ENCODE peak calls at places on chromosomes 7 and 10, in eight cellular contexts. J, L, R, F, S, U, O and P are unnamed samples.

GRCh38 chr7:87934699-87935372 is 785 bp downstream of the ADAM22 start:
- DNase-seq in R (peak; percentile 36), J (peak; percentile 14), F (peak; percentile 10), U (peak; percentile 18), S (no peak), L (no peak), O (peak; percentile 11), P (no peak)

GRCh38 chr10:107144490-107144889 is 20.0 kb downstream of the SORCS1 start:
- DNase-seq in O (no peak), S (no peak), F (no peak), J (no peak), R (no peak), L (no peak), U (no peak), P (no peak)

GRCh38 chr7:18834574-18835361 is 282.7 kb downstream of the TWIST1 start:
- DNase-seq in F (peak; percentile 18), S (no peak), R (no peak), L (no peak), U (no peak), J (no peak), O (no peak), P (no peak)

GRCh38 chr7:41005381-41005901 is 697.4 kb downstream of the INHBA start:
- DNase-seq in L (no peak), O (peak; percentile 17), U (no peak), J (peak; percentile 79), S (no peak), F (peak; percentile 98), R (peak; percentile 76), P (no peak)

GRCh38 chr7:96300487-96300886 is 21.4 kb downstream of the SLC25A13 start:
- DNase-seq in S (no peak), F (no peak), U (no peak), J (no peak), O (no peak), R (no peak), L (no peak), P (no peak)

GRCh38 chr7:128021361-128021760 is 9.9 kb downstream of the LRRC4 start:
- DNase-seq in F (peak; percentile 42), J (peak; percentile 48), R (peak; percentile 51), U (no peak), S (no peak), L (no peak), O (no peak), P (no peak)

GRCh38 chr7:50531928-50532327 is 33.3 kb downstream of the DDC start:
- DNase-seq in U (no peak), L (no peak), J (no peak), R (peak; percentile 70), F (peak; percentile 37), S (no peak), O (no peak), P (no peak)

GRCh38 chr7:94449151-94449725 is 54.5 kb downstream of the COL1A2 start:
- DNase-seq in R (peak; percentile 74), L (no peak), F (peak; percentile 54), U (no peak), S (no peak), O (no peak), J (peak; percentile 49), P (no peak)

GRCh38 chr7:98619450-98620321 is 2.6 kb downstream of the NPTX2 start:
- DNase-seq in J (no peak), R (peak; percentile 30), O (no peak), U (no peak), L (no peak), F (peak; percentile 64), S (no peak), P (no peak)

GRCh38 chr10:30736685-30737232 is 107.2 kb upstream of the LYZL2 start:
- DNase-seq in S (no peak), L (peak; percentile 95), J (peak; percentile 97), O (no peak), F (peak; percentile 100), U (no peak), R (peak; percentile 99), P (no peak)

GRCh38 chr10:60883187-60883586 is 60.8 kb downstream of the RHOBTB1 start:
- DNase-seq in F (peak; percentile 19), S (no peak), U (no peak), J (peak; percentile 22), R (peak; percentile 37), O (peak; percentile 44), L (no peak), P (no peak)